ENCODE peak calls at places on chromosomes 11 and 22, in nine cellular contexts. H is T-helper 17 cell; V is stimulated activated naive CD8-positive, alpha-beta T cell treated with anti-CD3 and anti-CD28 coated beads, Interleukin-15, Interleukin-2, amounts not matched to agents 100 U/mL and 50 U/mL, for 24 hours; G is GM13976; A is fibroblast of pulmonary artery; Z is central memory CD4-positive, alpha-beta T cell; P is KBM-7; O is activated CD4-positive, alpha-beta T cell treated with anti-CD3 and anti-CD28 coated beads, Interleukin-2, amount 50 U/mL, for 1 hour; E is M059J. Q is an unnamed sample.
A peak's percentile ranks its signal among the peaks of the same experiment; 100 is the strongest.

GRCh38 chr11:66386171-66387069 is 14.9 kb upstream of the SLC29A2 start:
- DNase-seq in H (peak; percentile 76), V (peak; percentile 88), G (peak; percentile 73), A (peak; percentile 93), Z (peak; percentile 69), P (peak; percentile 93), O (peak; percentile 85), E (peak; percentile 79), Q (peak; percentile 83)

GRCh38 chr11:119491753-119492455 is 68.9 kb upstream of the THY1 start:
- DNase-seq in H (no peak), V (no peak), G (no peak), A (no peak), Z (no peak), P (no peak), O (no peak), E (peak; percentile 19), Q (no peak)

GRCh38 chr22:27816552-27816951 is 15.0 kb upstream of the MN1 start:
- DNase-seq in H (no peak), V (no peak), G (no peak), A (no peak), Z (no peak), P (no peak), O (no peak), E (no peak), Q (no peak)

GRCh38 chr11:123180166-123180565 is 14.9 kb downstream of the CLMP start:
- DNase-seq in H (no peak), V (no peak), G (no peak), A (peak; percentile 46), Z (no peak), P (no peak), O (no peak), E (no peak), Q (no peak)

GRCh38 chr11:33605703-33606102 is 94.9 kb downstream of the C11orf91 start:
- DNase-seq in H (no peak), V (no peak), G (no peak), A (no peak), Z (no peak), P (no peak), O (no peak), E (no peak), Q (no peak)

GRCh38 chr11:8223513-8223899 is 40.2 kb downstream of the LMO1 start:
- DNase-seq in H (no peak), V (no peak), G (no peak), A (no peak), Z (no peak), P (no peak), O (no peak), E (no peak), Q (no peak)

GRCh38 chr11:64238076-64238475 is 2.8 kb upstream of the FKBP2 start:
- DNase-seq in H (no peak), V (no peak), G (no peak), A (no peak), Z (no peak), P (no peak), O (no peak), E (no peak), Q (no peak)

GRCh38 chr11:65420506-65421203 is 1.9 kb upstream of the NEAT1 start:
- DNase-seq in H (no peak), V (no peak), G (peak; percentile 24), A (no peak), Z (no peak), P (no peak), O (no peak), E (no peak), Q (no peak)

GRCh38 chr22:46057762-46058420 is 80.9 kb upstream of the WNT7B start:
- DNase-seq in H (peak; percentile 15), V (peak; percentile 37), G (peak; percentile 88), A (peak; percentile 51), Z (peak; percentile 45), P (peak; percentile 85), O (no peak), E (peak; percentile 89), Q (no peak)

GRCh38 chr11:109015283-109015682 is 350.4 kb downstream of the DDX10 start:
- DNase-seq in H (no peak), V (no peak), G (no peak), A (peak; percentile 76), Z (no peak), P (no peak), O (no peak), E (peak; percentile 75), Q (no peak)

GRCh38 chr22:39205344-39206021 is 39.3 kb downstream of the PDGFB start:
- DNase-seq in H (no peak), V (peak; percentile 38), G (peak; percentile 63), A (peak; percentile 53), Z (peak; percentile 53), P (no peak), O (no peak), E (peak; percentile 86), Q (no peak)

GRCh38 chr11:6319001-6319878 is 1.1 kb downstream of the CAVIN3 start:
- DNase-seq in H (no peak), V (peak; percentile 7), G (peak; percentile 24), A (peak; percentile 52), Z (no peak), P (no peak), O (no peak), E (no peak), Q (no peak)

GRCh38 chr11:76577199-76577920 is 93.2 kb downstream of the LRRC32 start:
- DNase-seq in H (no peak), V (no peak), G (no peak), A (peak; percentile 84), Z (no peak), P (no peak), O (no peak), E (peak; percentile 96), Q (no peak)

GRCh38 chr11:73113426-73113825 is 28.7 kb downstream of the FCHSD2 start:
- DNase-seq in H (no peak), V (no peak), G (no peak), A (no peak), Z (no peak), P (no peak), O (no peak), E (no peak), Q (no peak)

GRCh38 chr11:46991391-46991790 is 54.8 kb downstream of the CSTPP1 start:
- DNase-seq in H (no peak), V (no peak), G (no peak), A (no peak), Z (no peak), P (no peak), O (no peak), E (no peak), Q (no peak)

GRCh38 chr11:119843760-119844330 is 114.8 kb upstream of the NECTIN1 start:
- DNase-seq in H (no peak), V (no peak), G (no peak), A (no peak), Z (no peak), P (no peak), O (no peak), E (peak; percentile 17), Q (no peak)

GRCh38 chr22:19536564-19536963 is 12.4 kb upstream of the CLDN5 start:
- DNase-seq in H (no peak), V (no peak), G (no peak), A (no peak), Z (no peak), P (no peak), O (no peak), E (no peak), Q (no peak)

GRCh38 chr11:16787035-16787744 is 48.7 kb downstream of the C11orf58 start:
- DNase-seq in H (no peak), V (no peak), G (no peak), A (peak; percentile 44), Z (no peak), P (no peak), O (no peak), E (peak; percentile 24), Q (no peak)

GRCh38 chr11:72629266-72629665 is 45.0 kb downstream of the PDE2A start:
- DNase-seq in H (no peak), V (no peak), G (no peak), A (no peak), Z (no peak), P (no peak), O (no peak), E (no peak), Q (no peak)

Q was measured in activated naive CD4-positive, alpha-beta T cell treated with anti-CD3 and anti-CD28 coated beads, Interleukin-2, amount 50 U/mL, for 16 hours.